ENCODE peak calls at places on chromosomes 16 and 17, in five cellular contexts. D is H9, Z is neuronal stem cell, Y is H1, E is trophoblast cell. X is an unnamed sample.

GRCh38 chr16:35687781-35688180 is 2228.4 kb downstream of the TP53TG3F start:
- DNase-seq in Z (no peak), D (no peak), E (no peak), Y (no peak), X (no peak)

GRCh38 chr16:84281077-84281476 is 13.6 kb upstream of the WFDC1 start:
- DNase-seq in Y (peak; percentile 74), E (no peak), Z (peak; percentile 52), D (peak; percentile 63), X (peak; percentile 32)

GRCh38 chr16:685967-686366 is 1.8 kb upstream of the JMJD8 start:
- DNase-seq in Y (peak; percentile 78), E (no peak), D (peak; percentile 63), Z (no peak), X (peak; percentile 43)

GRCh38 chr17:3043737-3044365 is 19.6 kb downstream of the OR1D5 start:
- DNase-seq in Z (no peak), Y (peak; percentile 73), E (peak; percentile 83), D (no peak), X (no peak)

GRCh38 chr17:50150354-50151040 is at the start of gene PPP1R9B:
- DNase-seq in D (no peak), Z (no peak), E (no peak), Y (no peak), X (no peak)

GRCh38 chr16:2474877-2475412 is at the start of gene TBC1D24:
- DNase-seq in Z (peak; percentile 86), D (peak; percentile 86), Y (peak; percentile 90), E (peak; percentile 91), X (peak; percentile 78)

GRCh38 chr16:4217246-4218131 is 24.4 kb downstream of the SRL start:
- DNase-seq in E (no peak), D (no peak), Y (no peak), Z (no peak), X (no peak)

GRCh38 chr17:82702161-82702932 is 3.8 kb upstream of the RAB40B start:
- DNase-seq in Y (no peak), E (peak; percentile 26), D (peak; percentile 32), Z (no peak), X (no peak)

GRCh38 chr16:84603115-84603816 is 14.6 kb downstream of the COTL1 start:
- DNase-seq in D (no peak), E (peak; percentile 71), Y (no peak), Z (no peak), X (peak; percentile 99)

GRCh38 chr16:12293017-12293618 is 316.6 kb downstream of the SNX29 start:
- DNase-seq in D (no peak), E (no peak), Y (no peak), Z (no peak), X (peak; percentile 37)

GRCh38 chr16:81493755-81494433 is 49.3 kb downstream of the CMIP start:
- DNase-seq in Y (no peak), Z (no peak), E (peak; percentile 91), D (no peak), X (peak; percentile 79)

GRCh38 chr17:19538095-19539039 is 4.7 kb downstream of the SLC47A1 start:
- DNase-seq in Z (no peak), Y (no peak), D (no peak), E (no peak), X (no peak)

GRCh38 chr16:57029161-57030160 is 40.1 kb downstream of the NLRC5 start:
- DNase-seq in D (no peak), Y (no peak), E (peak; percentile 73), Z (no peak), X (peak; percentile 41)

GRCh38 chr16:50279142-50279865 is 13.0 kb downstream of the ADCY7 start:
- DNase-seq in Y (no peak), Z (no peak), E (peak; percentile 43), D (no peak), X (no peak)

GRCh38 chr17:69335018-69335417 is 8.1 kb upstream of the ABCA5 start:
- DNase-seq in Y (no peak), E (peak; percentile 62), D (no peak), Z (no peak), X (peak; percentile 50)

GRCh38 chr17:34756670-34757021 is 177.3 kb downstream of the TMEM132E start:
- DNase-seq in Z (no peak), Y (no peak), E (no peak), D (peak; percentile 36), X (no peak)

GRCh38 chr17:74380086-74380958 is 13.0 kb downstream of the GPR142 start:
- DNase-seq in Z (no peak), D (peak; percentile 36), Y (peak; percentile 56), E (peak; percentile 64), X (no peak)

GRCh38 chr16:61007694-61008093 is 1028.5 kb downstream of the CDH8 start:
- DNase-seq in Y (no peak), Z (no peak), D (no peak), E (peak; percentile 19), X (no peak)

GRCh38 chr17:29129731-29130130 is 50.5 kb downstream of the MYO18A start:
- DNase-seq in E (no peak), D (no peak), Z (no peak), Y (no peak), X (no peak)

GRCh38 chr17:42562845-42563509 is 1.0 kb downstream of the COASY start:
- DNase-seq in E (no peak), Z (no peak), Y (no peak), D (no peak), X (no peak)

GRCh38 chr17:19370493-19370960 is 7.8 kb upstream of the MAPK7 start:
- DNase-seq in E (no peak), D (no peak), Y (no peak), Z (no peak), X (no peak)

GRCh38 chr17:45791935-45792334 is 7.8 kb downstream of the CRHR1 start:
- DNase-seq in Z (no peak), D (no peak), E (no peak), Y (no peak), X (no peak)

GRCh38 chr17:74493381-74493833 is 27.0 kb downstream of the CD300A start:
- DNase-seq in Y (peak; percentile 89), E (peak; percentile 77), Z (peak; percentile 71), D (peak; percentile 89), X (peak; percentile 50)

GRCh38 chr16:84690088-84690819 is 9.5 kb upstream of the USP10 start:
- DNase-seq in Y (no peak), D (no peak), E (no peak), Z (no peak), X (no peak)

GRCh38 chr16:2835638-2836493 is 5.8 kb downstream of the ZG16B start:
- DNase-seq in D (peak; percentile 71), Z (no peak), Y (no peak), E (peak; percentile 93), X (peak; percentile 93)

GRCh38 chr16:29809850-29810698 is 1.9 kb upstream of the PRRT2 start:
- DNase-seq in E (no peak), Z (no peak), D (peak; percentile 49), Y (no peak), X (peak; percentile 59)

GRCh38 chr16:75614247-75614897 is 8.7 kb downstream of the ADAT1 start:
- DNase-seq in D (no peak), Y (no peak), E (no peak), Z (no peak), X (peak; percentile 44)

GRCh38 chr16:11497329-11497805 is 89.4 kb downstream of the LITAF start:
- DNase-seq in E (peak; percentile 20), D (peak; percentile 75), Y (peak; percentile 67), Z (no peak), X (peak; percentile 69)

GRCh38 chr17:47821424-47822379 is at the start of gene OSBPL7:
- DNase-seq in Y (peak; percentile 79), Z (peak; percentile 41), E (peak; percentile 32), D (peak; percentile 92), X (peak; percentile 88)

GRCh38 chr17:45314761-45315549 is 1.9 kb downstream of the MAP3K14 start:
- DNase-seq in Z (no peak), D (no peak), Y (no peak), E (no peak), X (no peak)

DNA sequence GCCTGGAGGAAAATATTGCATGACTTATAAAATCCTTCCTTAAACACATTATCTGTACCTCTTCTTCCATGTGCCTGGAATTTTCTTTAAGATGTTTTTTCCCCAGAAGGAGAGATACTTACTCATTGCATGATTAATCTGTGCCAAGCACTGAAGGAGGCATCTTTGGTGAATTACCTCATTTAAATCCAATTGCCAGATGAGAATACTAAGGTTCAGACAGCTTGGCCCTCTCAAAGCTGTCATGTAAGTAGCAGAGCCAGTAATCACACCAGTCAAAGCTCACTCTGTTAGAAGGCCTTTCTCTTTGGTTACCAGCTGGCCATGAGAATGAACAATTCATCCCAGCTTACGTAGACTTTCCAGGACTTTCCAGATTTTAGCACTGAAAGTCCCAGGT is 119.7 kb downstream of the COPRS start:
- DNase-seq in Z (no peak), D (no peak), E (no peak), Y (no peak), X (peak; percentile 84)
- H3K4ac ChIP-seq in Z (no peak overlapping the region), D (no peak overlapping the region), E (no peak overlapping the region), Y (no peak overlapping the region), X (peak overlapping the region; percentile 13)

DNA sequence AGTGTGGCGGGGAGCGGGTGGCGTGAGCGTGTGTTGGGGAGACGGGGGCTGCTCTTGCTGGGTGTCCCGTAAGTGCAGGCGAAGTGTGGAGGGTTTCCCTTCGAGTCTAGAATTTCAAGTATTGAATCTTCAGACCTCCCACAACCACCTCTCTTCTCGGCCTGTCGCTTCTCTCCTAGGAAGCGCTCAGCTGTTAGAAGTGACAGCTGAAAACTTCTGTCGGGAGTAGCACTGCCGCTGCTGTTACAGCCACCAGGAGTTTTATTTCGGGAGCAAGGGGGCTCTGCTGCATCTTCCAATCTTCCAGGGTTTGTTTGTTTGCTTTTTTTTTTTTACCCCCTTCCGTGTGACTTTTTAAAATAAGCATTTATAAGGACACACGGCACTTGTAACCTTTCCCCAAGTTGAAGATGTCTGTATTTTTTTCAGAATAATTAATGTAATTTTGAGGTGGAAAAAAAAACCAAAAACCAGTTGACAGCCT is 738 bp downstream of the RPS6KB1 start:
- DNase-seq in Y (no peak), E (peak; percentile 45), Z (peak; percentile 27), D (no peak), X (peak; percentile 54)
- H3K23ac ChIP-seq in Y (no peak overlapping the region), E (no peak overlapping the region), Z (peak overlapping the region; percentile 25), D (no peak overlapping the region), X (peak overlapping the region; percentile 51)

GRCh38 chr17:39097159-39097519 is 54.3 kb downstream of the PLXDC1 start:
- DNase-seq in E (no peak), D (no peak), Y (no peak), Z (no peak), X (no peak)
- H2BK12ac ChIP-seq in E (no peak overlapping the region), D (no peak overlapping the region), Y (no peak overlapping the region), Z (no peak overlapping the region), X (no peak overlapping the region)

DNA sequence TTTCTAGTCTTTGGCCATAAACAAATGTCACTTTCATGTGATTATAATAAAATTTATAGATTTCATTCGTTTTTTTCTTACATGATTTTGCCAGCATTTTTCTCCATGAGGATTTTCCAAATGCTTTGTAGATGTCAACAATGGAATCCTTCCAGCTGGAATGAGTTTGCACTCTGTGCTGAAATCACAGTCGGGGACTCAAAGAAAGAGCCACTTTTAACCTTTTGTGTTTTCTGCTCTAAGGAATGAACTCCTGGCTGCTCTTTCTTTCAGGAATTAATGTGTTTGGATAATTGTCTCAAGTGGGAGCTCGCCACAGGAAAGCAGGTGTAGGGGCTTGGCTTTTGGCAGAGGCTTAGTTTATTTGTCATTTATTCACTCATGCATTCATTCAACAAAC is 372.3 kb upstream of the SALL1 start:
- DNase-seq in E (no peak), D (no peak), Z (no peak), Y (no peak), X (peak; percentile 30)
- H3K4ac ChIP-seq in E (no peak overlapping the region), D (no peak overlapping the region), Z (no peak overlapping the region), Y (no peak overlapping the region), X (no peak overlapping the region)

X was measured in mesenchymal stem cell.